ENCODE peak calls at places on chromosomes 4 and X, in ten cellular contexts. E is brain microvascular endothelial cell; G is BJ; W is central memory CD4-positive, alpha-beta T cell; Z is activated CD8-positive, alpha-beta memory T cell treated with anti-CD3 and anti-CD28 coated beads, Interleukin-2, amount 10 ng/mL, durations not matched to agents 7 days and 5 days; I is germinal center; X is ELR; H is memory B cell; A is naive thymus-derived CD8-positive, alpha-beta T cell; F is endothelial cell. Y is an unnamed sample.

GRCh38 chr4:68953056-68953455 is 1.5 kb upstream of the UGT2A3 start:
- DNase-seq in F (no peak), I (no peak), G (no peak), Z (no peak), A (no peak), W (no peak), X (no peak), E (no peak), H (no peak), Y (no peak)

GRCh38 chr4:185626798-185627197 is 91.5 kb upstream of the PDLIM3 start:
- DNase-seq in E (no peak), Z (no peak), A (no peak), I (no peak), F (no peak), G (no peak), H (no peak), X (no peak), W (no peak), Y (no peak)

GRCh38 chr4:105666693-105667092 is 41.8 kb downstream of the INTS12 start:
- DNase-seq in W (no peak), X (peak; percentile 47), A (no peak), I (no peak), Z (no peak), E (peak; percentile 3), F (no peak), H (no peak), G (no peak), Y (no peak)

GRCh38 chr4:19309365-19309764 is 942.3 kb upstream of the SLIT2 start:
- DNase-seq in A (no peak), G (no peak), H (no peak), E (peak; percentile 49), X (peak; percentile 70), I (no peak), F (no peak), W (no peak), Z (no peak), Y (no peak)

GRCh38 chr4:3898098-3898497 is 131.9 kb downstream of the ADRA2C start:
- DNase-seq in H (no peak), F (no peak), Z (no peak), I (no peak), W (no peak), E (no peak), X (no peak), G (no peak), A (no peak), Y (no peak)

GRCh38 chr4:185695743-185696142 is 116.3 kb downstream of the SORBS2 start:
- DNase-seq in I (no peak), E (no peak), H (no peak), X (no peak), A (no peak), G (no peak), F (no peak), Z (no peak), W (no peak), Y (no peak)

GRCh38 chrX:69229436-69229835 is 64.2 kb upstream of the PJA1 start:
- DNase-seq in I (no peak), Z (no peak), A (no peak), X (peak; percentile 79), W (no peak), G (peak; percentile 15), F (no peak), E (peak; percentile 19), H (no peak), Y (no peak)

GRCh38 chr4:2402053-2402452 is 16.4 kb downstream of the ZFYVE28 start:
- DNase-seq in W (no peak), F (no peak), I (no peak), G (no peak), E (no peak), A (no peak), H (no peak), Z (no peak), X (no peak), Y (no peak)

GRCh38 chr4:128600996-128601857 is 208.3 kb upstream of the JADE1 start:
- DNase-seq in E (peak; percentile 96), Z (no peak), H (no peak), F (no peak), A (no peak), I (no peak), W (no peak), X (peak; percentile 97), G (peak; percentile 31), Y (no peak)

GRCh38 chr4:180261346-180261745 is 1981.9 kb upstream of the TENM3 start:
- DNase-seq in F (no peak), G (no peak), W (no peak), E (no peak), Z (no peak), H (no peak), I (no peak), X (no peak), A (no peak), Y (no peak)

GRCh38 chrX:118367338-118367737 is 21.4 kb downstream of the WDR44 start:
- DNase-seq in E (no peak), W (no peak), G (no peak), Z (no peak), F (no peak), I (no peak), A (no peak), H (no peak), X (no peak), Y (no peak)

GRCh38 chrX:72021975-72022374 is 109.7 kb downstream of the RTL5 start:
- DNase-seq in H (no peak), X (peak; percentile 33), E (no peak), A (no peak), F (peak; percentile 15), Z (no peak), W (peak; percentile 8), G (no peak), I (no peak), Y (peak; percentile 4)

GRCh38 chrX:6678313-6678712 is 143.4 kb upstream of the VCX3A start:
- DNase-seq in X (no peak), W (no peak), A (no peak), Z (no peak), F (no peak), E (no peak), G (no peak), H (no peak), I (no peak), Y (no peak)

GRCh38 chrX:155857561-155857960 is 23.6 kb upstream of the VAMP7 start:
- DNase-seq in X (peak; percentile 7), W (no peak), Z (no peak), F (no peak), H (no peak), G (no peak), E (no peak), A (no peak), I (no peak), Y (no peak)

GRCh38 chrX:10288400-10288799 is 131.6 kb downstream of the CLCN4 start:
- DNase-seq in A (no peak), H (no peak), E (no peak), I (no peak), W (no peak), G (no peak), X (no peak), Z (no peak), F (no peak), Y (no peak)

GRCh38 chr4:124019749-124020549 is 623.4 kb downstream of the SPRY1 start:
- DNase-seq in F (no peak), H (no peak), I (no peak), E (peak; percentile 18), X (no peak), G (no peak), Z (no peak), A (no peak), W (no peak), Y (no peak)

GRCh38 chr4:141307241-141307689 is 86.6 kb downstream of the ZNF330 start:
- DNase-seq in A (peak; percentile 24), E (peak; percentile 62), G (peak; percentile 23), F (peak; percentile 61), H (peak; percentile 36), I (peak; percentile 37), W (peak; percentile 56), X (peak; percentile 60), Z (peak; percentile 95), Y (peak; percentile 62)

GRCh38 chr4:28469886-28470285 is 1609.2 kb downstream of the STIM2 start:
- DNase-seq in G (no peak), H (no peak), E (peak; percentile 33), W (no peak), X (no peak), Z (no peak), A (no peak), I (no peak), F (no peak), Y (no peak)

GRCh38 chr4:113365377-113365776 is 315.9 kb downstream of the ANK2 start:
- DNase-seq in X (no peak), G (no peak), I (no peak), E (no peak), H (no peak), Z (no peak), F (no peak), A (no peak), W (no peak), Y (no peak)

Y was measured in GM19239.